ENCODE peak calls at places on chromosome 4, in eight cellular contexts. One of them, this sample, is unnamed.

GRCh38 chr4:94165256-94165655 is 42.4 kb upstream of the SMARCAD1 start:
- DNase-seq in SK-N-SH: no peak
- DNase-seq in upper lobe of right lung: no peak
- DNase-seq in HCT116: no peak
- DNase-seq in breast epithelium: no peak
- DNase-seq in CD8-positive, alpha-beta T cell: no peak
- DNase-seq in cardiac muscle cell: no peak
- DNase-seq in mucosa of descending colon: no peak
- DNase-seq in this sample: no peak

GRCh38 chr4:1839306-1839705 is 16.6 kb downstream of the LETM1 start:
- DNase-seq in SK-N-SH: no peak
- DNase-seq in upper lobe of right lung: no peak
- DNase-seq in mucosa of descending colon: no peak
- DNase-seq in CD8-positive, alpha-beta T cell: no peak
- DNase-seq in cardiac muscle cell: no peak
- DNase-seq in HCT116: no peak
- DNase-seq in breast epithelium: no peak
- DNase-seq in this sample: no peak

GRCh38 chr4:88481557-88481956 is 24.6 kb downstream of the HERC5 start:
- DNase-seq in SK-N-SH: peak; percentile 22
- DNase-seq in mucosa of descending colon: no peak
- DNase-seq in breast epithelium: no peak
- DNase-seq in HCT116: no peak
- DNase-seq in cardiac muscle cell: no peak
- DNase-seq in CD8-positive, alpha-beta T cell: no peak
- DNase-seq in upper lobe of right lung: no peak
- DNase-seq in this sample: no peak

GRCh38 chr4:71487324-71487677 is 148.5 kb downstream of the SLC4A4 start:
- DNase-seq in HCT116: no peak
- DNase-seq in upper lobe of right lung: no peak
- DNase-seq in cardiac muscle cell: peak; percentile 50
- DNase-seq in CD8-positive, alpha-beta T cell: no peak
- DNase-seq in breast epithelium: no peak
- DNase-seq in mucosa of descending colon: no peak
- DNase-seq in SK-N-SH: no peak
- DNase-seq in this sample: no peak

GRCh38 chr4:183099537-183100297 is 660 bp downstream of the WWC2 start:
- DNase-seq in CD8-positive, alpha-beta T cell: peak; percentile 49
- DNase-seq in upper lobe of right lung: peak; percentile 82
- DNase-seq in HCT116: no peak
- DNase-seq in SK-N-SH: no peak
- DNase-seq in breast epithelium: no peak
- DNase-seq in mucosa of descending colon: peak; percentile 55
- DNase-seq in cardiac muscle cell: peak; percentile 54
- DNase-seq in this sample: peak; percentile 74

GRCh38 chr4:25020240-25020639 is 10.5 kb downstream of the LGI2 start:
- DNase-seq in cardiac muscle cell: no peak
- DNase-seq in CD8-positive, alpha-beta T cell: no peak
- DNase-seq in breast epithelium: no peak
- DNase-seq in upper lobe of right lung: no peak
- DNase-seq in HCT116: no peak
- DNase-seq in mucosa of descending colon: no peak
- DNase-seq in SK-N-SH: no peak
- DNase-seq in this sample: no peak

GRCh38 chr4:166886708-166887107 is 347.6 kb downstream of the SPOCK3 start:
- DNase-seq in SK-N-SH: no peak
- DNase-seq in CD8-positive, alpha-beta T cell: no peak
- DNase-seq in HCT116: no peak
- DNase-seq in breast epithelium: no peak
- DNase-seq in upper lobe of right lung: no peak
- DNase-seq in cardiac muscle cell: no peak
- DNase-seq in mucosa of descending colon: no peak
- DNase-seq in this sample: no peak

GRCh38 chr4:17188035-17188967 is 289.9 kb upstream of the LDB2 start:
- DNase-seq in CD8-positive, alpha-beta T cell: no peak
- DNase-seq in upper lobe of right lung: no peak
- DNase-seq in mucosa of descending colon: no peak
- DNase-seq in HCT116: no peak
- DNase-seq in cardiac muscle cell: no peak
- DNase-seq in SK-N-SH: peak; percentile 31
- DNase-seq in breast epithelium: no peak
- DNase-seq in this sample: no peak

GRCh38 chr4:3221996-3222395 is 27.0 kb upstream of the MSANTD1 start:
- DNase-seq in HCT116: no peak
- DNase-seq in breast epithelium: no peak
- DNase-seq in SK-N-SH: no peak
- DNase-seq in mucosa of descending colon: peak; percentile 28
- DNase-seq in CD8-positive, alpha-beta T cell: no peak
- DNase-seq in cardiac muscle cell: no peak
- DNase-seq in upper lobe of right lung: peak; percentile 48
- DNase-seq in this sample: no peak

GRCh38 chr4:188930822-188931221 is 791.6 kb downstream of the TRIML1 start:
- DNase-seq in SK-N-SH: no peak
- DNase-seq in breast epithelium: no peak
- DNase-seq in CD8-positive, alpha-beta T cell: no peak
- DNase-seq in cardiac muscle cell: no peak
- DNase-seq in mucosa of descending colon: no peak
- DNase-seq in HCT116: peak; percentile 15
- DNase-seq in upper lobe of right lung: no peak
- DNase-seq in this sample: no peak

GRCh38 chr4:20889901-20890300 is 189.6 kb downstream of the PACRGL start:
- DNase-seq in upper lobe of right lung: no peak
- DNase-seq in cardiac muscle cell: no peak
- DNase-seq in breast epithelium: no peak
- DNase-seq in SK-N-SH: no peak
- DNase-seq in mucosa of descending colon: no peak
- DNase-seq in HCT116: no peak
- DNase-seq in CD8-positive, alpha-beta T cell: no peak
- DNase-seq in this sample: no peak

GRCh38 chr4:31239886-31240285 is 519.7 kb downstream of the PCDH7 start:
- DNase-seq in cardiac muscle cell: no peak
- DNase-seq in mucosa of descending colon: no peak
- DNase-seq in CD8-positive, alpha-beta T cell: no peak
- DNase-seq in breast epithelium: no peak
- DNase-seq in HCT116: no peak
- DNase-seq in upper lobe of right lung: no peak
- DNase-seq in SK-N-SH: no peak
- DNase-seq in this sample: no peak

GRCh38 chr4:78558421-78558820 is 6.9 kb downstream of the ANXA3 start:
- DNase-seq in HCT116: no peak
- DNase-seq in CD8-positive, alpha-beta T cell: no peak
- DNase-seq in mucosa of descending colon: no peak
- DNase-seq in upper lobe of right lung: no peak
- DNase-seq in SK-N-SH: no peak
- DNase-seq in cardiac muscle cell: no peak
- DNase-seq in breast epithelium: no peak
- DNase-seq in this sample: no peak

GRCh38 chr4:129387666-129388065 is 291.7 kb downstream of the C4orf33 start:
- DNase-seq in CD8-positive, alpha-beta T cell: no peak
- DNase-seq in upper lobe of right lung: no peak
- DNase-seq in cardiac muscle cell: no peak
- DNase-seq in SK-N-SH: no peak
- DNase-seq in mucosa of descending colon: no peak
- DNase-seq in breast epithelium: no peak
- DNase-seq in HCT116: no peak
- DNase-seq in this sample: no peak

GRCh38 chr4:96092151-96092705 is 252.3 kb downstream of the PDHA2 start:
- DNase-seq in SK-N-SH: no peak
- DNase-seq in mucosa of descending colon: no peak
- DNase-seq in HCT116: no peak
- DNase-seq in cardiac muscle cell: no peak
- DNase-seq in breast epithelium: no peak
- DNase-seq in CD8-positive, alpha-beta T cell: no peak
- DNase-seq in upper lobe of right lung: no peak
- DNase-seq in this sample: no peak

GRCh38 chr4:39045791-39046221 is 13.6 kb upstream of the TMEM156 start:
- DNase-seq in breast epithelium: no peak
- DNase-seq in cardiac muscle cell: no peak
- DNase-seq in SK-N-SH: peak; percentile 23
- DNase-seq in CD8-positive, alpha-beta T cell: no peak
- DNase-seq in HCT116: no peak
- DNase-seq in upper lobe of right lung: no peak
- DNase-seq in mucosa of descending colon: no peak
- DNase-seq in this sample: no peak

GRCh38 chr4:118388621-118389020 is 35.8 kb upstream of the PRSS12 start:
- DNase-seq in cardiac muscle cell: no peak
- DNase-seq in breast epithelium: no peak
- DNase-seq in SK-N-SH: no peak
- DNase-seq in upper lobe of right lung: no peak
- DNase-seq in mucosa of descending colon: no peak
- DNase-seq in HCT116: no peak
- DNase-seq in CD8-positive, alpha-beta T cell: no peak
- DNase-seq in this sample: no peak

GRCh38 chr4:153143527-153144348 is 60.5 kb upstream of the TRIM2 start:
- DNase-seq in HCT116: peak; percentile 51
- DNase-seq in SK-N-SH: peak; percentile 82
- DNase-seq in breast epithelium: no peak
- DNase-seq in upper lobe of right lung: no peak
- DNase-seq in CD8-positive, alpha-beta T cell: no peak
- DNase-seq in mucosa of descending colon: no peak
- DNase-seq in cardiac muscle cell: peak; percentile 50
- DNase-seq in this sample: no peak

GRCh38 chr4:149161247-149161646 is 654.4 kb downstream of the IQCM start:
- DNase-seq in mucosa of descending colon: no peak
- DNase-seq in cardiac muscle cell: no peak
- DNase-seq in breast epithelium: no peak
- DNase-seq in CD8-positive, alpha-beta T cell: no peak
- DNase-seq in SK-N-SH: no peak
- DNase-seq in HCT116: no peak
- DNase-seq in upper lobe of right lung: no peak
- DNase-seq in this sample: no peak

GRCh38 chr4:98919996-98920395 is 8.9 kb downstream of the EIF4E start:
- DNase-seq in HCT116: no peak
- DNase-seq in cardiac muscle cell: no peak
- DNase-seq in mucosa of descending colon: no peak
- DNase-seq in SK-N-SH: no peak
- DNase-seq in breast epithelium: no peak
- DNase-seq in CD8-positive, alpha-beta T cell: no peak
- DNase-seq in upper lobe of right lung: no peak
- DNase-seq in this sample: no peak

DNA sequence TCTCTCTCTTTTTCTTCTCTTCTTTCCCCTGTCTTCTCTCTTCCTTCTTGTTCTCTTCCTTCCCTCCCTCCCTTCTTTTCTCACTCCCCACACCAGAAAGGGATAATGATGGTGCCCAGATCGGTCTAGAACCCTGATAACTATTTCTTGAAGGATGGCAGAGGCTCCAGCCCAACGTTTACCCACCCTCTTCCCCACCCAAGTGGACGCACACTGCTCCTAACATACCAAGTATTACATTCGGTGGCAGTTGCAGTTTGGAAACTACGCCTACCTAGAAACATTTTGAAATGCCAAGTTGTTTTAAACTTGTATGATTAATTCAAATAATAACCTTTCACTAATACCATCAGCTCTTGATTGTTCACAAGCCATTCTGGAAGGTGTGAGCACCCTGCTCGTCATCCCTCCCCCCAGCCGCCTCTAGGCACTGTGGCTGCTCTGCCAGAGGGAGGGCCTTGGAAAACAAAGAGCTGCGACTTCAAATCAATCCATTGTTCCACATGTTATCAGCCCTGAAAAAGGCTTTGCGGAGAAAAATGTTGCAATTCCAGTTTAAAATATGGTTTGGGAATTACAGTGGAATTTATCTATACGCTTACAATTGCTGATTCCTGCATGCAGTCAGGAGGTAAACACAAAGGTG is 1017.5 kb upstream of the TENM3 start:
- DNase-seq in mucosa of descending colon: no peak
- DNase-seq in SK-N-SH: no peak
- DNase-seq in CD8-positive, alpha-beta T cell: no peak
- DNase-seq in breast epithelium: no peak
- DNase-seq in cardiac muscle cell: no peak
- DNase-seq in upper lobe of right lung: no peak
- DNase-seq in HCT116: no peak
- DNase-seq in this sample: no peak
- H3K4me3 ChIP-seq in mucosa of descending colon: no peak overlapping the region
- H3K4me3 ChIP-seq in SK-N-SH: no peak overlapping the region
- H3K4me3 ChIP-seq in CD8-positive, alpha-beta T cell: no peak overlapping the region
- H3K4me3 ChIP-seq in breast epithelium: no peak overlapping the region
- H3K4me3 ChIP-seq in cardiac muscle cell: no peak overlapping the region
- H3K4me3 ChIP-seq in upper lobe of right lung: no peak overlapping the region
- H3K4me3 ChIP-seq in HCT116: no peak overlapping the region
- H3K4me3 ChIP-seq in this sample: no peak overlapping the region

GRCh38 chr4:176970853-176971252 is 178.1 kb upstream of the VEGFC start:
- DNase-seq in CD8-positive, alpha-beta T cell: no peak
- DNase-seq in HCT116: no peak
- DNase-seq in cardiac muscle cell: no peak
- DNase-seq in upper lobe of right lung: no peak
- DNase-seq in breast epithelium: no peak
- DNase-seq in mucosa of descending colon: no peak
- DNase-seq in SK-N-SH: no peak
- DNase-seq in this sample: no peak
- H3K4me3 ChIP-seq in CD8-positive, alpha-beta T cell: no peak overlapping the region
- H3K4me3 ChIP-seq in HCT116: no peak overlapping the region
- H3K4me3 ChIP-seq in cardiac muscle cell: no peak overlapping the region
- H3K4me3 ChIP-seq in upper lobe of right lung: no peak overlapping the region
- H3K4me3 ChIP-seq in breast epithelium: no peak overlapping the region
- H3K4me3 ChIP-seq in mucosa of descending colon: no peak overlapping the region
- H3K4me3 ChIP-seq in SK-N-SH: no peak overlapping the region
- H3K4me3 ChIP-seq in this sample: no peak overlapping the region

GRCh38 chr4:40196260-40196659 is 571 bp upstream of the RHOH start:
- DNase-seq in mucosa of descending colon: no peak
- DNase-seq in SK-N-SH: no peak
- DNase-seq in cardiac muscle cell: no peak
- DNase-seq in HCT116: no peak
- DNase-seq in upper lobe of right lung: no peak
- DNase-seq in breast epithelium: no peak
- DNase-seq in CD8-positive, alpha-beta T cell: no peak
- DNase-seq in this sample: no peak

GRCh38 chr4:40195182-40196177 is 1.4 kb upstream of the RHOH start:
- DNase-seq in cardiac muscle cell: no peak
- DNase-seq in CD8-positive, alpha-beta T cell: no peak
- DNase-seq in HCT116: no peak
- DNase-seq in mucosa of descending colon: no peak
- DNase-seq in breast epithelium: no peak
- DNase-seq in SK-N-SH: no peak
- DNase-seq in upper lobe of right lung: no peak
- DNase-seq in this sample: no peak

GRCh38 chr4:40197879-40198689 is 1.3 kb downstream of the RHOH start:
- DNase-seq in breast epithelium: no peak
- DNase-seq in SK-N-SH: no peak
- DNase-seq in HCT116: no peak
- DNase-seq in CD8-positive, alpha-beta T cell: peak; percentile 61
- DNase-seq in mucosa of descending colon: no peak
- DNase-seq in upper lobe of right lung: no peak
- DNase-seq in cardiac muscle cell: no peak
- DNase-seq in this sample: no peak

GRCh38 chr4:40194602-40195161 is 2.1 kb upstream of the RHOH start:
- DNase-seq in mucosa of descending colon: no peak
- DNase-seq in HCT116: no peak
- DNase-seq in SK-N-SH: peak; percentile 23
- DNase-seq in cardiac muscle cell: no peak
- DNase-seq in upper lobe of right lung: no peak
- DNase-seq in breast epithelium: no peak
- DNase-seq in CD8-positive, alpha-beta T cell: peak; percentile 69
- DNase-seq in this sample: no peak

GRCh38 chr4:40196724-40197281 is at the start of gene RHOH:
- DNase-seq in mucosa of descending colon: no peak
- DNase-seq in SK-N-SH: no peak
- DNase-seq in upper lobe of right lung: no peak
- DNase-seq in HCT116: no peak
- DNase-seq in cardiac muscle cell: no peak
- DNase-seq in breast epithelium: no peak
- DNase-seq in CD8-positive, alpha-beta T cell: peak; percentile 82
- DNase-seq in this sample: no peak
- H3K4me3 ChIP-seq in mucosa of descending colon: peak within 1 kb of the TSS; percentile 7
- H3K4me3 ChIP-seq in SK-N-SH: no peak within 1 kb of the TSS
- H3K4me3 ChIP-seq in upper lobe of right lung: peak within 1 kb of the TSS; percentile 42
- H3K4me3 ChIP-seq in HCT116: no peak within 1 kb of the TSS
- H3K4me3 ChIP-seq in cardiac muscle cell: no peak within 1 kb of the TSS
- H3K4me3 ChIP-seq in breast epithelium: peak within 1 kb of the TSS; percentile 34
- H3K4me3 ChIP-seq in CD8-positive, alpha-beta T cell: peak within 1 kb of the TSS; percentile 87
- H3K4me3 ChIP-seq in this sample: no peak within 1 kb of the TSS

GRCh38 chr4:186889876-186890643 is 166.4 kb upstream of the FAT1 start:
- DNase-seq in mucosa of descending colon: no peak
- DNase-seq in CD8-positive, alpha-beta T cell: no peak
- DNase-seq in cardiac muscle cell: no peak
- DNase-seq in SK-N-SH: no peak
- DNase-seq in upper lobe of right lung: no peak
- DNase-seq in HCT116: no peak
- DNase-seq in breast epithelium: no peak
- DNase-seq in this sample: no peak
- H3K4me3 ChIP-seq in mucosa of descending colon: no peak overlapping the region
- H3K4me3 ChIP-seq in CD8-positive, alpha-beta T cell: no peak overlapping the region
- H3K4me3 ChIP-seq in cardiac muscle cell: no peak overlapping the region
- H3K4me3 ChIP-seq in SK-N-SH: no peak overlapping the region
- H3K4me3 ChIP-seq in upper lobe of right lung: no peak overlapping the region
- H3K4me3 ChIP-seq in HCT116: no peak overlapping the region
- H3K4me3 ChIP-seq in breast epithelium: no peak overlapping the region
- H3K4me3 ChIP-seq in this sample: no peak overlapping the region

This sample was measured in right cardiac atrium.